ENCODE peak calls at places on chromosomes 13 and 19, in four cellular contexts. R is glutamatergic neuron, H is neural progenitor cell, I is dorsolateral prefrontal cortex. X is an unnamed sample.

GRCh38 chr19:30590596-30591229 is 218.5 kb downstream of the ZNF536 start:
- DNase-seq in I (no peak), R (no peak), H (no peak), X (no peak)

GRCh38 chr19:709965-710714 is 1.4 kb downstream of the PALM start:
- DNase-seq in H (peak), I (no peak), R (peak), X (no peak)

GRCh38 chr19:33438987-33439781 is 65.7 kb downstream of the CEBPG start:
- DNase-seq in I (no peak), R (peak), H (no peak), X (no peak)

GRCh38 chr19:45117167-45117594 is 24.2 kb downstream of the PPP1R37 start:
- DNase-seq in I (peak), H (peak), R (no peak), X (no peak)

GRCh38 chr19:34976611-34977010 is 12.6 kb upstream of the ZNF792 start:
- DNase-seq in R (no peak), I (no peak), H (no peak), X (no peak)

GRCh38 chr13:111980146-111980929 is 86.6 kb upstream of the SOX1 start:
- DNase-seq in R (no peak), H (no peak), I (no peak), X (no peak)

GRCh38 chr13:78194904-78195639 is 276.4 kb upstream of the EDNRB start:
- DNase-seq in R (no peak), I (no peak), H (peak), X (no peak)

GRCh38 chr13:20673711-20674110 is 29.8 kb upstream of the IL17D start:
- DNase-seq in H (no peak), R (no peak), I (no peak), X (no peak)

GRCh38 chr13:112703935-112704633 is 14.2 kb downstream of the ATP11A start:
- DNase-seq in R (no peak), I (no peak), H (no peak), X (no peak)

GRCh38 chr19:9850235-9850959 is 15.3 kb downstream of the PIN1 start:
- DNase-seq in I (peak), R (peak), H (no peak), X (no peak)

GRCh38 chr19:29704562-29705558 is 10.2 kb downstream of the C19orf12 start:
- DNase-seq in I (no peak), R (no peak), H (no peak), X (no peak)

GRCh38 chr13:96963786-96964475 is 30.3 kb downstream of the OXGR1 start:
- DNase-seq in H (no peak), I (no peak), R (no peak), X (no peak)

GRCh38 chr13:29105779-29106178 is 285.6 kb downstream of the MTUS2 start:
- DNase-seq in H (peak), R (no peak), I (no peak), X (no peak)

GRCh38 chr13:98480915-98481510 is 95.9 kb downstream of the STK24 start:
- DNase-seq in R (peak), H (no peak), I (no peak), X (no peak)

GRCh38 chr19:13742756-13743155 is 21.6 kb upstream of the MRI1 start:
- DNase-seq in H (no peak), I (no peak), R (no peak), X (no peak)

GRCh38 chr13:113928701-113929627 is 44.9 kb downstream of the C13orf46 start:
- DNase-seq in I (peak), R (no peak), H (no peak), X (no peak)

GRCh38 chr13:66532146-66532545 is 698.0 kb downstream of the PCDH9 start:
- DNase-seq in I (no peak), R (no peak), H (no peak), X (no peak)

GRCh38 chr13:33172400-33172799 is 113.2 kb downstream of the STARD13 start:
- DNase-seq in R (no peak), I (no peak), H (no peak), X (no peak)

GRCh38 chr13:71828117-71828516 is 38.9 kb downstream of the DACH1 start:
- DNase-seq in I (no peak), H (no peak), R (no peak), X (no peak)

GRCh38 chr13:102667023-102667422 is 27.8 kb downstream of the METTL21C start:
- DNase-seq in I (no peak), H (no peak), R (no peak), X (no peak)

GRCh38 chr13:40164137-40164536 is 502.3 kb downstream of the FOXO1 start:
- DNase-seq in I (no peak), R (no peak), H (no peak), X (no peak)

GRCh38 chr13:103931885-103932284 is 865.7 kb upstream of the SLC10A2 start:
- DNase-seq in R (no peak), I (no peak), H (no peak), X (no peak)

GRCh38 chr19:4403005-4403761 is 743 bp downstream of the CHAF1A start:
- DNase-seq in I (no peak), R (no peak), H (peak), X (no peak)

GRCh38 chr19:4399871-4400768 is at the start of gene SH3GL1:
- DNase-seq in I (peak), H (peak), R (peak), X (peak)

GRCh38 chr19:4401482-4402170 is 814 bp upstream of the CHAF1A start:
- DNase-seq in R (no peak), H (no peak), I (no peak), X (no peak)

GRCh38 chr19:4405977-4406376 is 3.5 kb downstream of the CHAF1A start:
- DNase-seq in R (no peak), H (no peak), I (no peak), X (no peak)

GRCh38 chr19:4402171-4403004 is at the start of gene CHAF1A:
- DNase-seq in H (peak), I (peak), R (peak), X (peak)
- TF ChIP-seq CTCF in H (no peak), I (peak), R (no peak), X (no peak)

DNA sequence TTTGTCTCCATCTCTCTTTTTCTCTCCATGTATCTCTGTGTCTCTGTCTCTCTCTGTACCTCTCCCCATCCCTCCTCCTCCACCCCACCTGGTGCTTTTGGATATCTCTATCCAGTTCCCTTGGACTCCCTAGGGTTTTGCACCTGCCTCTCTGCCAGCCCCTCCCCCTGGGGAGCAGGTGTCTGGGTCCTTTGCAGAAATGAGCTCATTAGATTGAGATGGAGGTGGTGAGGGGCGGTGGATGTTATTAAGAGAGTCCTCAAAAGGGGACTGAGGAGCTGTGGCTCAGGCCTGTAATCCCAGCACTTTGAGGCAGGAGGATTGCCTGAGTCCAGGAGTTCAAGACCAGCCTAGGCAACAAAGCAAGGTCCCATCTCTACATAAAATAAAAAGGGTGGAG is 2.1 kb downstream of the KCNN4 start:
- DNase-seq in I (no peak), H (no peak), R (no peak), X (no peak)
- TF ChIP-seq CTCF in I (no peak), H (no peak), R (no peak), X (no peak)

GRCh38 chr19:38118176-38118575 is 105.8 kb downstream of the DPF1 start:
- DNase-seq in R (no peak), I (no peak), H (no peak), X (no peak)

GRCh38 chr19:38114651-38115050 is 109.4 kb downstream of the DPF1 start:
- DNase-seq in R (no peak), I (no peak), H (no peak), X (no peak)

GRCh38 chr19:38120471-38121030 is 103.5 kb downstream of the DPF1 start:
- DNase-seq in R (no peak), I (no peak), H (no peak), X (no peak)

GRCh38 chr19:38111898-38112297 is 112.1 kb downstream of the DPF1 start:
- DNase-seq in H (no peak), I (no peak), R (no peak), X (no peak)

DNA sequence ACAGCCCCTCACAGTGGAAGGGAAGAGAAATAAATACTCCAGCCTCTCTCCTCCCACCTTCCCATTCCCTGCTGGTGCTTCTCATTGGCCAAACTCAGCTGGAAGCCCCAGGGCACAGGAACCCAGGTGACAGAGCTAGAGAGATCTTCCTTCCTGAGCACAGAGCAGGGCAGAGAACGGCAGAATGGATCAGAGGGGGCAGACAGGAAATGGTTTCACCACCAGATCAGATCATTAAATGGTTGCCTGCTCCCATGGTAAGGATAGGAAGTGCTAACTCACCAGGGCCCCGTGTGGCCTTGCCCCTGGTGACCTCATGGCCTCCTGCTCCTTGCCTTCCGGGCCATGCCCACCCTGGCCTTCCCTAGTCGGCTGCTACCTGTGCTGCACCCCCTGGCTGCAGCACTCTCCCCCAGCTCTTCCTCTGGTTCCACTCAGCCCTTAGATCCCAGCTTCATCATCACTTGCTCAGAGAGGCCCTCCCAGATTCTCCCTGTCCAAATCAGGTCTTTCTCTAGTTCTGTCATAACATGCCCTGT is 108.7 kb downstream of the DPF1 start:
- DNase-seq in R (no peak), H (no peak), I (no peak), X (no peak)
- TF ChIP-seq CTCF in R (no peak), H (no peak), I (no peak), X (no peak)

GRCh38 chr13:85896516-85897450 is 97.6 kb upstream of the SLITRK6 start:
- DNase-seq in H (peak), R (no peak), I (no peak), X (no peak)
- TF ChIP-seq CTCF in H (peak), R (peak), I (no peak), X (peak)

GRCh38 chr19:11254662-11255061 is 7.7 kb downstream of the DOCK6 start:
- DNase-seq in R (no peak), H (no peak), I (no peak), X (no peak)
- TF ChIP-seq CTCF in R (no peak), H (no peak), I (no peak), X (no peak)

GRCh38 chr13:110352735-110353134 is 45.7 kb downstream of the COL4A2 start:
- DNase-seq in H (no peak), R (no peak), I (no peak), X (no peak)
- TF ChIP-seq CTCF in H (peak), R (peak), I (no peak), X (peak)